ENCODE peak calls at places on chromosome 9, in four cellular contexts. W is fibroblast of lung, O is aorta, M is transverse colon. J is an unnamed sample.

GRCh38 chr9:1458503-1458902 is 408.3 kb downstream of the DMRT2 start:
- DNase-seq in O (no peak), M (no peak), W (peak), J (no peak)

GRCh38 chr9:128280084-128280622 is 4.1 kb downstream of the SWI5 start:
- DNase-seq in O (no peak), W (no peak), M (no peak), J (no peak)

GRCh38 chr9:73996844-73997243 is 500.3 kb upstream of the RORB start:
- DNase-seq in O (no peak), M (no peak), W (no peak), J (no peak)

GRCh38 chr9:105413486-105414068 is 34.3 kb upstream of the FSD1L start:
- DNase-seq in O (no peak), W (peak), M (peak), J (peak)

GRCh38 chr9:136720887-136721338 is 8.5 kb downstream of the DIPK1B start:
- DNase-seq in W (no peak), M (no peak), O (peak), J (no peak)

GRCh38 chr9:87491488-87491887 is 6.2 kb upstream of the DAPK1 start:
- DNase-seq in O (no peak), W (no peak), M (no peak), J (no peak)

GRCh38 chr9:20012232-20012631 is 223.4 kb upstream of the SLC24A2 start:
- DNase-seq in M (no peak), O (no peak), W (no peak), J (no peak)

GRCh38 chr9:124457887-124458431 is 7.7 kb downstream of the ADGRD2 start:
- DNase-seq in O (peak), M (no peak), W (no peak), J (no peak)

GRCh38 chr9:110214090-110214489 is 6.1 kb upstream of the C9orf152 start:
- DNase-seq in W (no peak), O (no peak), M (no peak), J (no peak)

GRCh38 chr9:123511326-123511974 is 155.5 kb downstream of the CRB2 start:
- DNase-seq in M (no peak), O (no peak), W (no peak), J (no peak)

GRCh38 chr9:76365028-76365427 is 29.2 kb downstream of the RFK start:
- DNase-seq in W (no peak), M (no peak), O (no peak), J (no peak)

GRCh38 chr9:96514825-96515218 is 64.9 kb downstream of the HABP4 start:
- DNase-seq in O (no peak), W (no peak), M (no peak), J (no peak)

GRCh38 chr9:93061791-93062299 is 3.3 kb downstream of the SUSD3 start:
- DNase-seq in W (no peak), O (no peak), M (peak), J (peak)

GRCh38 chr9:86638109-86638508 is 283.9 kb upstream of the TUT7 start:
- DNase-seq in O (no peak), M (no peak), W (no peak), J (no peak)

GRCh38 chr9:135145312-135145711 is 57.8 kb downstream of the OLFM1 start:
- DNase-seq in M (no peak), W (no peak), O (no peak), J (no peak)

GRCh38 chr9:87567566-87567965 is 69.9 kb downstream of the DAPK1 start:
- DNase-seq in M (no peak), O (peak), W (peak), J (no peak)

GRCh38 chr9:97985058-97985861 is 2.1 kb downstream of the ANP32B start:
- DNase-seq in W (peak), O (peak), M (peak), J (no peak)

GRCh38 chr9:129038109-129038852 is 1.9 kb downstream of the MIGA2 start:
- DNase-seq in W (no peak), M (no peak), O (no peak), J (no peak)

GRCh38 chr9:115411993-115412452 is 294.1 kb upstream of the TNC start:
- DNase-seq in M (no peak), W (no peak), O (no peak), J (no peak)

GRCh38 chr9:16720386-16720785 is 150.1 kb downstream of the BNC2 start:
- DNase-seq in W (no peak), M (no peak), O (no peak), J (no peak)

DNA sequence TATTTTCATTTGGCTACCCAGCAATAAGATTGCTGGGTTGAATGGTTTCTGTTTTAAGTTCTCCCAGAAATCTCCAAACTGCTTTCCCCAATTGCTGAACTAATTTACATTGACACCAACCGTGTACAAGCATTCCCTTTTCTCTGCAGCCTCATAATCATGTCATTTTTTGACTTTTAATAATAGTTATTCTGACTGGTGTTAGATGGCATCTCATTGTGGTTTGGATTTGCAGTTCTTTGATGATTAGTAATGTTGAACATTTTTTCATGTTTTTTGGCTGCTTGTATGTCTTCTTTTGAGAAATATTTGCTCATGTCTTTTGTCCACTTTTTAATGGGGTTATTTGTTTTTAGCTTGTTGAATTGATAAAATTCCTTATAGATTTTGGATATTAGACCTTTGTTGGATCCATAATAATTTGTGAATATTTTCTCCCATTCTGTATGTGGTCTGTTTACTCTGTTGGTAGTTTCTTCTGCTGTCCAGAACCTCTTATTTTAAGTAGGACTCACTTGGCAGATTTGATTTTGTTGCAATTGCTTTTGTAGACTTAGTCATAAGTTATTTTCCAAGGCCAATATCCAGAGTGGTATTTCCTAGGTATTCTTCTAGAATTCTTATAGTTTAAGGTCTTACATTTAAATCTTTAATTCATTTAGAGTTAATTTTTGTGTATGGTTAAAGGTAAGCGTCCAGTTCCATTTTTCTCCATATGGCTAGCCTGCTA is 793.7 kb downstream of the BRINP1 start:
- DNase-seq in O (no peak), M (no peak), W (no peak), J (no peak)
- H3K4me3 ChIP-seq in O (no peak), M (no peak), W (no peak), J (no peak)

GRCh38 chr9:130527651-130528310 is 51.6 kb upstream of the FUBP3 start:
- DNase-seq in O (no peak), M (no peak), W (no peak), J (no peak)

GRCh38 chr9:130526193-130526853 is 53.1 kb upstream of the FUBP3 start:
- DNase-seq in O (no peak), M (no peak), W (no peak), J (no peak)

GRCh38 chr9:130523921-130524320 is 55.5 kb upstream of the FUBP3 start:
- DNase-seq in W (no peak), M (no peak), O (no peak), J (no peak)

GRCh38 chr9:130528674-130529073 is 50.7 kb upstream of the FUBP3 start:
- DNase-seq in W (no peak), O (no peak), M (no peak), J (no peak)

GRCh38 chr9:130526854-130527650 is 52.3 kb upstream of the FUBP3 start:
- DNase-seq in O (no peak), M (no peak), W (no peak), J (no peak)
- H3K4me3 ChIP-seq in O (no peak), M (no peak), W (no peak), J (no peak)

GRCh38 chr9:72268961-72269360 is 96.0 kb downstream of the ZFAND5 start:
- DNase-seq in O (no peak), M (no peak), W (no peak), J (no peak)
- H3K4me3 ChIP-seq in O (no peak), M (no peak), W (no peak), J (no peak)

DNA sequence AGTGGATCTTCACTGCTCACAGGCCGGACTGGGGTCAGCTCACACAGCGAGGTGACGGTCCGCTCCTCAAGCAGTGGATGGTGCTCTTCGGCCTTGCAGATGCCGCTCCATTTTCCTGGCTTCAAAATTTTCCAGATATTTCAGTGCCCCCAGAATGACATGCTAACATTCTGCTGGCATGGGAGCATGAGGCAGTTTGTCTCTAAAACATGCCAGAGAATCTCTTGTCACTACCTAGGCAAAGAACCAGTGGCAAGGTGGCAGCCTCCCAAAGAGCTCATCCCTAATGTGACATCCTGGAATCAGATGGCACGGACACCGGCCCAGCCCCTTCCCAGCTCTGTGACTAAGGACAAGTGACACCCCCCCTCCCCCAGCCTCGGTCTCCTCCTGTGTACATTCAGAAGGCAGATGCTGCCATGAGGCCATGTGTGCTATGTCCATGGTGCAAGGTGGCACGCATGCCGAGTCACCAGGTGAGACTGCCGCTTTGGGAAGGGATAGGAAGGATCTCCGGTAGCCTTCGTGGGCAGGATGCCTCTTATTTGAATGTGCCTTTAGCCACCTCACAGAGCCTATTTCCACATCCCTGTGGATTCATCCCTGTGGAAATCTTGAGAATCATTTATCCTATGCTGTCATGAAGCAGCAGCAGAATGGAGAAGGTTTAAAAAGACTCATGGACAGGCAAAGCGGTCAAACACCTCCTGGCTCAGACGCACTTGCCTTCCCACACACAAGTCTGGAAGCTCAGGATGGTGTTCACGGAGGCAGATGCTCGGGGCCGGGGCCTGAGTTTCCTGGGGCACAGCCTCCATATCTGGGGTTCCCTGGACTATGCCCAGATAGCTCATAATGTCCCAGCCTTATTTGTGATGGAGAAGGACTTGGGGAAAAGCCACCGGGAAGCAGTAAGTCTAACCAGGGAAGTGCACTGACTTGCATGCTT is 2.9 kb downstream of the S1PR3 start:
- DNase-seq in M (no peak), W (no peak), O (no peak), J (no peak)
- H3K4me3 ChIP-seq in M (no peak), W (peak), O (peak), J (no peak)

DNA sequence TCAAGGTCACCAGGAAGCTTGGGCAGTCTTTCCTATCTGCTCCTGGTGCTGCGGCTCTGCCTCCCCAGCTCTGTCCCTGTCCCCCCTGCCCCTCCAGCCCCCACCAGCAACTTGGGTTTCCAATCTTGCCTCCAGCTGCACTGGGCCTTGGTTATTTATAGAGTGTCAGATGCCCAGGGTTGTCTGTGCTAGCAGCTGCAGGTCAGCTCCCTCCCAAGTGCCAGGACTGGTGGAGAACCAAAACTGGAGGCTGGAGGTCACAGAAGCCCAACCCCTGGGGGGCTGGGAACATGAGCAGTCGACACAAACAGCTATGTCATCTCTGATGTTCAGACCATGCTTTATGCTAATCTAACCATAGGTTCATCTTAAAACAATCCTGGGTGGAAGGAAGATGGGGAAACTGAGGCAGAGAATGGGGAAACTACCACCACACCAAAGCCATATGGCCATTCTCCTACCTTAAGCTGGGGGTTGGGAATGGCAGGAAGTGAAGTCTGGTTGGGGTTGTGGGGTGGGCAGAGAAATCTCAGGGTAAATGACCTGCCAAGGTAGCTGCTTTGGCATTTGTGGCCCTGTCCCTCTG is 1.7 kb downstream of the TPM2 start:
- DNase-seq in M (no peak), W (peak), O (no peak), J (no peak)
- H3K4me3 ChIP-seq in M (peak), W (peak), O (peak), J (no peak)

J was measured in mucosa of descending colon.